ENCODE peak calls at places on chromosomes 7 and 10, in seven cellular contexts. J is endothelial cell; A is bronchial epithelial cell; G is HS-5; I is GM20000; W is naive thymus-derived CD8-positive, alpha-beta T cell; Y is stimulated activated CD8-positive, alpha-beta memory T cell treated with anti-CD3 and anti-CD28 coated beads, Interleukin-2, amount 100 ng/mL, for 48 hours. H is an unnamed sample.

GRCh38 chr10:132845780-132846595 is 60.0 kb upstream of the NKX6-2 start:
- DNase-seq in I (no peak), W (no peak), J (no peak), Y (no peak), A (no peak), G (no peak), H (no peak)

GRCh38 chr10:88791924-88792323 is 10.6 kb upstream of the LIPM start:
- DNase-seq in A (peak), J (peak), W (no peak), I (peak), G (no peak), Y (no peak), H (peak)

GRCh38 chr7:36186841-36187240 is 33.8 kb downstream of the EEPD1 start:
- DNase-seq in Y (no peak), I (no peak), W (no peak), G (no peak), J (no peak), A (no peak), H (no peak)

GRCh38 chr7:48244902-48245301 is 73.6 kb downstream of the ABCA13 start:
- DNase-seq in G (no peak), Y (no peak), I (no peak), J (no peak), A (no peak), W (no peak), H (peak)

GRCh38 chr10:70540789-70541360 is 61.7 kb downstream of the PRF1 start:
- DNase-seq in J (no peak), A (no peak), I (no peak), G (no peak), W (no peak), Y (no peak), H (no peak)

GRCh38 chr7:154699421-154699820 is 303.5 kb downstream of the PAXIP1 start:
- DNase-seq in Y (no peak), G (no peak), W (no peak), I (no peak), A (no peak), J (no peak), H (no peak)

GRCh38 chr10:133044502-133044901 is 43.2 kb upstream of the ADGRA1 start:
- DNase-seq in J (no peak), I (no peak), W (no peak), Y (no peak), G (no peak), A (no peak), H (no peak)

GRCh38 chr7:138370956-138371355 is 89.1 kb upstream of the TRIM24 start:
- DNase-seq in A (no peak), W (no peak), I (no peak), G (no peak), J (no peak), Y (no peak), H (peak)

GRCh38 chr10:29712108-29712507 is 77.3 kb upstream of the SVIL start:
- DNase-seq in Y (no peak), G (no peak), I (no peak), W (no peak), A (peak), J (no peak), H (no peak)

GRCh38 chr10:77004917-77005564 is 632.6 kb downstream of the KCNMA1 start:
- DNase-seq in A (peak), I (peak), G (peak), Y (no peak), J (peak), W (no peak), H (peak)

GRCh38 chr10:81915517-81915916 is 40.5 kb downstream of the NRG3 start:
- DNase-seq in I (no peak), A (no peak), W (no peak), Y (no peak), G (no peak), J (no peak), H (no peak)

GRCh38 chr10:125878957-125879835 is 1.9 kb downstream of the DHX32 start:
- DNase-seq in I (no peak), W (no peak), J (no peak), Y (no peak), G (peak), A (peak), H (peak)

H was measured in mammary epithelial cell.